ENCODE peak calls at places on chromosomes 4 and X, in six cellular contexts. One of them, this sample, is unnamed. For H3K27me3 and H3K4me1, the result is how much of the 10 kb centered on the place peaks cover.

GRCh38 chrX:153457136-153457825 is 11.4 kb upstream of the TREX2 start:
- DNase-seq in lower lobe of right lung: no peak
- DNase-seq in K562: no peak
- DNase-seq in SJSA1: no peak
- DNase-seq in naive thymus-derived CD4-positive, alpha-beta T cell: no peak
- DNase-seq in cardiac muscle cell: no peak
- DNase-seq in this sample: no peak

GRCh38 chr4:127505203-127505602 is 127.6 kb upstream of the INTU start:
- DNase-seq in lower lobe of right lung: no peak
- DNase-seq in K562: no peak
- DNase-seq in SJSA1: peak
- DNase-seq in naive thymus-derived CD4-positive, alpha-beta T cell: no peak
- DNase-seq in cardiac muscle cell: peak
- DNase-seq in this sample: no peak

GRCh38 chr4:187478292-187479205 is 517.0 kb upstream of the ZFP42 start:
- DNase-seq in lower lobe of right lung: no peak
- DNase-seq in K562: no peak
- DNase-seq in SJSA1: peak
- DNase-seq in naive thymus-derived CD4-positive, alpha-beta T cell: no peak
- DNase-seq in cardiac muscle cell: peak
- DNase-seq in this sample: no peak

GRCh38 chr4:100820249-100820648 is 302.4 kb upstream of the EMCN start:
- DNase-seq in lower lobe of right lung: no peak
- DNase-seq in K562: no peak
- DNase-seq in SJSA1: no peak
- DNase-seq in naive thymus-derived CD4-positive, alpha-beta T cell: no peak
- DNase-seq in cardiac muscle cell: no peak
- DNase-seq in this sample: no peak

GRCh38 chr4:38060829-38061431 is 100.7 kb downstream of the PTTG2 start:
- DNase-seq in lower lobe of right lung: no peak
- DNase-seq in K562: no peak
- DNase-seq in SJSA1: no peak
- DNase-seq in naive thymus-derived CD4-positive, alpha-beta T cell: no peak
- DNase-seq in cardiac muscle cell: peak
- DNase-seq in this sample: no peak

GRCh38 chr4:53476232-53477037 is 99.0 kb downstream of the FIP1L1 start:
- DNase-seq in lower lobe of right lung: no peak
- DNase-seq in K562: no peak
- DNase-seq in SJSA1: peak
- DNase-seq in naive thymus-derived CD4-positive, alpha-beta T cell: no peak
- DNase-seq in cardiac muscle cell: peak
- DNase-seq in this sample: no peak

GRCh38 chrX:151042852-151043251 is 59.7 kb downstream of the HMGB3 start:
- DNase-seq in lower lobe of right lung: no peak
- DNase-seq in K562: no peak
- DNase-seq in SJSA1: no peak
- DNase-seq in naive thymus-derived CD4-positive, alpha-beta T cell: no peak
- DNase-seq in cardiac muscle cell: no peak
- DNase-seq in this sample: no peak

GRCh38 chrX:119970574-119970973 is 27.0 kb upstream of the NKAP start:
- DNase-seq in lower lobe of right lung: no peak
- DNase-seq in K562: no peak
- DNase-seq in SJSA1: no peak
- DNase-seq in naive thymus-derived CD4-positive, alpha-beta T cell: no peak
- DNase-seq in cardiac muscle cell: no peak
- DNase-seq in this sample: no peak

GRCh38 chr4:38411092-38411491 is 252.9 kb upstream of the KLF3 start:
- DNase-seq in lower lobe of right lung: no peak
- DNase-seq in K562: no peak
- DNase-seq in SJSA1: no peak
- DNase-seq in naive thymus-derived CD4-positive, alpha-beta T cell: no peak
- DNase-seq in cardiac muscle cell: no peak
- DNase-seq in this sample: no peak

GRCh38 chr4:72665376-72665978 is 96.5 kb upstream of the ADAMTS3 start:
- DNase-seq in lower lobe of right lung: no peak
- DNase-seq in K562: no peak
- DNase-seq in SJSA1: no peak
- DNase-seq in naive thymus-derived CD4-positive, alpha-beta T cell: no peak
- DNase-seq in cardiac muscle cell: no peak
- DNase-seq in this sample: no peak

GRCh38 chrX:36480441-36480990 is 527.6 kb upstream of the FAM47C start:
- DNase-seq in lower lobe of right lung: no peak
- DNase-seq in K562: no peak
- DNase-seq in SJSA1: no peak
- DNase-seq in naive thymus-derived CD4-positive, alpha-beta T cell: no peak
- DNase-seq in cardiac muscle cell: no peak
- DNase-seq in this sample: no peak

GRCh38 chrX:85619962-85620361 is 240.5 kb upstream of the POF1B start:
- DNase-seq in lower lobe of right lung: no peak
- DNase-seq in K562: no peak
- DNase-seq in SJSA1: no peak
- DNase-seq in naive thymus-derived CD4-positive, alpha-beta T cell: no peak
- DNase-seq in cardiac muscle cell: no peak
- DNase-seq in this sample: no peak

GRCh38 chr4:6362896-6363295 is 93.2 kb downstream of the WFS1 start:
- DNase-seq in lower lobe of right lung: no peak
- DNase-seq in K562: peak
- DNase-seq in SJSA1: no peak
- DNase-seq in naive thymus-derived CD4-positive, alpha-beta T cell: no peak
- DNase-seq in cardiac muscle cell: peak
- DNase-seq in this sample: no peak

GRCh38 chrX:16528620-16529019 is 121.3 kb upstream of the S100G start:
- DNase-seq in lower lobe of right lung: no peak
- DNase-seq in K562: no peak
- DNase-seq in SJSA1: no peak
- DNase-seq in naive thymus-derived CD4-positive, alpha-beta T cell: no peak
- DNase-seq in cardiac muscle cell: no peak
- DNase-seq in this sample: no peak

GRCh38 chr4:78299565-78299972 is 242.4 kb downstream of the FRAS1 start:
- DNase-seq in lower lobe of right lung: no peak
- DNase-seq in K562: no peak
- DNase-seq in SJSA1: no peak
- DNase-seq in naive thymus-derived CD4-positive, alpha-beta T cell: no peak
- DNase-seq in cardiac muscle cell: peak
- DNase-seq in this sample: no peak

GRCh38 chrX:38247051-38247450 is 26.4 kb upstream of the SRPX start:
- DNase-seq in lower lobe of right lung: no peak
- DNase-seq in K562: no peak
- DNase-seq in SJSA1: no peak
- DNase-seq in naive thymus-derived CD4-positive, alpha-beta T cell: no peak
- DNase-seq in cardiac muscle cell: no peak
- DNase-seq in this sample: no peak

GRCh38 chrX:13090261-13091110 is 46.1 kb upstream of the FAM9C start:
- DNase-seq in lower lobe of right lung: no peak
- DNase-seq in K562: peak
- DNase-seq in SJSA1: no peak
- DNase-seq in naive thymus-derived CD4-positive, alpha-beta T cell: no peak
- DNase-seq in cardiac muscle cell: peak
- DNase-seq in this sample: no peak

GRCh38 chr4:12409507-12410190 is 981.0 kb upstream of the HS3ST1 start:
- DNase-seq in lower lobe of right lung: no peak
- DNase-seq in K562: no peak
- DNase-seq in SJSA1: no peak
- DNase-seq in naive thymus-derived CD4-positive, alpha-beta T cell: no peak
- DNase-seq in cardiac muscle cell: peak
- DNase-seq in this sample: no peak

GRCh38 chrX:76279007-76279406 is 106.1 kb downstream of the PBDC1 start:
- DNase-seq in lower lobe of right lung: no peak
- DNase-seq in K562: peak
- DNase-seq in SJSA1: peak
- DNase-seq in naive thymus-derived CD4-positive, alpha-beta T cell: peak
- DNase-seq in cardiac muscle cell: peak
- DNase-seq in this sample: no peak

GRCh38 chr4:98659741-98660507 is 1.5 kb upstream of the TSPAN5 start:
- DNase-seq in lower lobe of right lung: no peak
- DNase-seq in K562: no peak
- DNase-seq in SJSA1: peak
- DNase-seq in naive thymus-derived CD4-positive, alpha-beta T cell: no peak
- DNase-seq in cardiac muscle cell: peak
- DNase-seq in this sample: no peak

GRCh38 chr4:77833158-77833724 is 14.1 kb upstream of the CNOT6L start:
- DNase-seq in lower lobe of right lung: no peak
- DNase-seq in K562: no peak
- DNase-seq in SJSA1: no peak
- DNase-seq in naive thymus-derived CD4-positive, alpha-beta T cell: no peak
- DNase-seq in cardiac muscle cell: no peak
- DNase-seq in this sample: no peak

GRCh38 chr4:176885224-176885623 is 92.5 kb upstream of the VEGFC start:
- DNase-seq in lower lobe of right lung: no peak
- DNase-seq in K562: no peak
- DNase-seq in SJSA1: no peak
- DNase-seq in naive thymus-derived CD4-positive, alpha-beta T cell: no peak
- DNase-seq in cardiac muscle cell: no peak
- DNase-seq in this sample: no peak

GRCh38 chr4:74394476-74395136 is 29.7 kb downstream of the EREG start:
- DNase-seq in lower lobe of right lung: no peak
- DNase-seq in K562: peak
- DNase-seq in SJSA1: peak
- DNase-seq in naive thymus-derived CD4-positive, alpha-beta T cell: no peak
- DNase-seq in cardiac muscle cell: peak
- DNase-seq in this sample: no peak

GRCh38 chrX:45716747-45717146 is 516.1 kb upstream of the DIPK2B start:
- DNase-seq in lower lobe of right lung: no peak
- DNase-seq in K562: no peak
- DNase-seq in SJSA1: no peak
- DNase-seq in naive thymus-derived CD4-positive, alpha-beta T cell: no peak
- DNase-seq in cardiac muscle cell: peak
- DNase-seq in this sample: no peak

GRCh38 chrX:154123241-154124219 is 20.5 kb upstream of the OPN1LW start:
- DNase-seq in lower lobe of right lung: peak
- DNase-seq in K562: peak
- DNase-seq in SJSA1: no peak
- DNase-seq in naive thymus-derived CD4-positive, alpha-beta T cell: no peak
- DNase-seq in cardiac muscle cell: peak
- DNase-seq in this sample: peak

GRCh38 chrX:41164469-41164868 is 79.2 kb downstream of the USP9X start:
- DNase-seq in lower lobe of right lung: no peak
- DNase-seq in K562: no peak
- DNase-seq in SJSA1: no peak
- DNase-seq in naive thymus-derived CD4-positive, alpha-beta T cell: no peak
- DNase-seq in cardiac muscle cell: no peak
- DNase-seq in this sample: no peak

GRCh38 chr4:2058264-2059033 is 678 bp upstream of the NAT8L start:
- DNase-seq in lower lobe of right lung: peak
- DNase-seq in K562: peak
- DNase-seq in SJSA1: no peak
- DNase-seq in naive thymus-derived CD4-positive, alpha-beta T cell: no peak
- DNase-seq in cardiac muscle cell: no peak
- DNase-seq in this sample: no peak

GRCh38 chr4:126583509-126583908 is 1049.2 kb upstream of the INTU start:
- DNase-seq in lower lobe of right lung: no peak
- DNase-seq in K562: no peak
- DNase-seq in SJSA1: no peak
- DNase-seq in naive thymus-derived CD4-positive, alpha-beta T cell: no peak
- DNase-seq in cardiac muscle cell: peak
- DNase-seq in this sample: no peak

GRCh38 chrX:120120223-120120622 is 4.5 kb upstream of the RHOXF1 start:
- DNase-seq in lower lobe of right lung: peak
- DNase-seq in K562: no peak
- DNase-seq in SJSA1: peak
- DNase-seq in naive thymus-derived CD4-positive, alpha-beta T cell: no peak
- DNase-seq in cardiac muscle cell: no peak
- DNase-seq in this sample: peak

GRCh38 chr4:77600521-77601451 is 4.8 kb upstream of the CXCL13 start:
- DNase-seq in lower lobe of right lung: no peak
- DNase-seq in K562: peak
- DNase-seq in SJSA1: peak
- DNase-seq in naive thymus-derived CD4-positive, alpha-beta T cell: no peak
- DNase-seq in cardiac muscle cell: peak
- DNase-seq in this sample: no peak

DNA sequence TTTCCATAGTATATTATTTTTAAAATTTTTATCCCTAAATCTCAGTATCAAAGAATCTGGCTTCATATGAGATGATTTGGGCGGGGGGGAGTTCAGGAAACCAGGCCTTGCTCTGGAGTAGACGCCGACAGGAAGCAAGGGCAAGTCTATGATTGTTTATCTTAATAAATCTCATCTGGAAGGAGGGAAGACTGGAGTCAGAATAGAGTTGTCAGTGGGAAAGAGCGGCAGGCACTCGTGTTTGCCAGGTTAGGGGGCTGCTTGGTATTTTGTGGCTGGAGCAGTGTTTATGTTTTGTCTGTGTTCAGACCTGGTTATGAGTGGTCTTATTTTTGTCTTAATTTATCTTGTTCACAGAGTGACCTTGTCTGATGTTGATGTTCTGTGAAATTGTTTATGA is 176.8 kb downstream of the GASK1B start:
- DNase-seq in lower lobe of right lung: no peak
- DNase-seq in K562: no peak
- DNase-seq in SJSA1: no peak
- DNase-seq in naive thymus-derived CD4-positive, alpha-beta T cell: no peak
- DNase-seq in cardiac muscle cell: no peak
- DNase-seq in this sample: no peak
- H3K27me3 ChIP-seq in lower lobe of right lung: under half
- H3K27me3 ChIP-seq in K562: under half
- H3K27me3 ChIP-seq in SJSA1: under half
- H3K27me3 ChIP-seq in naive thymus-derived CD4-positive, alpha-beta T cell: under half
- H3K27me3 ChIP-seq in cardiac muscle cell: under half
- H3K27me3 ChIP-seq in this sample: under half

GRCh38 chr4:30208731-30209435 is 511.3 kb upstream of the PCDH7 start:
- DNase-seq in lower lobe of right lung: no peak
- DNase-seq in K562: no peak
- DNase-seq in SJSA1: peak
- DNase-seq in naive thymus-derived CD4-positive, alpha-beta T cell: no peak
- DNase-seq in cardiac muscle cell: no peak
- DNase-seq in this sample: no peak
- H3K4me3 ChIP-seq in lower lobe of right lung: no peak
- H3K4me3 ChIP-seq in K562: no peak
- H3K4me3 ChIP-seq in SJSA1: no peak
- H3K4me3 ChIP-seq in naive thymus-derived CD4-positive, alpha-beta T cell: no peak
- H3K4me3 ChIP-seq in cardiac muscle cell: no peak
- H3K4me3 ChIP-seq in this sample: no peak

DNA sequence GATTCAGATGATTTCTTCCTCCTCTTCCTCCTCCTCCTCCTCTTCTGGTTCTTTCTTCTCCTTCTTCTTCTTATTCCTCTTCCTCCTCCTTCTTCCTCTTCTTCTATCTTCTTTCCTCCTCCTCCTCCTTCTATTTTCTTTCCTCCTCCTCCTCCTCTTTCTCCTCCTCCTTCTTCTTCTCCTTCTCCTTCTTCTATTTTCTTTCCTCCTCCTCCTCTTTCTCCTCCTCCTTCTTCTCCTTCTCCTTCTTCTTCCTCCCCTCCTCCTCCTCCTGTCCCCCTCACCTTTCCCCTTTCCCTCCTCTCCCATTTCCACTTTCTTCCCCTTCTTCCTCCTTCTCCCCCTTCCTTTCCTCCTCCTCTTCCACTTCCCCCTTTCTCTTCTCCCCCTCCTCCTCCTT is 68.3 kb downstream of the SORBS2 start:
- DNase-seq in lower lobe of right lung: no peak
- DNase-seq in K562: no peak
- DNase-seq in SJSA1: no peak
- DNase-seq in naive thymus-derived CD4-positive, alpha-beta T cell: no peak
- DNase-seq in cardiac muscle cell: no peak
- DNase-seq in this sample: no peak
- H3K4me1 ChIP-seq in lower lobe of right lung: under half
- H3K4me1 ChIP-seq in K562: under half
- H3K4me1 ChIP-seq in SJSA1: under half
- H3K4me1 ChIP-seq in naive thymus-derived CD4-positive, alpha-beta T cell: under half
- H3K4me1 ChIP-seq in cardiac muscle cell: under half
- H3K4me1 ChIP-seq in this sample: under half

DNA sequence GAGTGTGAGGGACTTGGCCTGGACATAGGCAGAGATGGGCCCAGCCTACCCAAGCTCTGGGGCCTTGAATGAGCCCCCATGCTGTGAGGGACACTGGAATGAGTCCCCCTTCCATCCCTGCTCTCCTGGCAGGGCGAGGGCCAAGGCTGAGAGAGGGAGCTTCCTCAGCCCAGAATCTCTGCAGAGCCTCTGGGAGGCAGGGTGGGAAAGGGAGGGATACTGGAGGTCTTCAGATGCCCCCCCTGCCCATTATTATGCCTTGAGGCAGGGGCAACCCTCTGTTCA is 124.5 kb upstream of the PJA1 start:
- DNase-seq in lower lobe of right lung: no peak
- DNase-seq in K562: no peak
- DNase-seq in SJSA1: no peak
- DNase-seq in naive thymus-derived CD4-positive, alpha-beta T cell: no peak
- DNase-seq in cardiac muscle cell: no peak
- DNase-seq in this sample: no peak
- H3K27me3 ChIP-seq in lower lobe of right lung: under half
- H3K27me3 ChIP-seq in K562: under half
- H3K27me3 ChIP-seq in SJSA1: under half
- H3K27me3 ChIP-seq in naive thymus-derived CD4-positive, alpha-beta T cell: under half
- H3K27me3 ChIP-seq in cardiac muscle cell: under half
- H3K27me3 ChIP-seq in this sample: under half

This sample was measured in upper lobe of right lung.